ENCODE peak calls at places on chromosomes 2 and 18, in five cellular contexts. One of them, this sample, is unnamed.

GRCh38 chr2:191038241-191038725 is 24.3 kb upstream of the STAT1 start:
- DNase-seq in SHP77: no peak
- DNase-seq in M059J: peak; percentile 79
- DNase-seq in activated naive CD4-positive, alpha-beta T cell: no peak
- DNase-seq in hypothalamus: no peak
- DNase-seq in this sample: peak; percentile 55

GRCh38 chr2:69798466-69798908 is 31.0 kb upstream of the GMCL1 start:
- DNase-seq in hypothalamus: no peak
- DNase-seq in activated naive CD4-positive, alpha-beta T cell: no peak
- DNase-seq in SHP77: no peak
- DNase-seq in M059J: peak; percentile 77
- DNase-seq in this sample: peak; percentile 79

GRCh38 chr2:189512879-189513278 is 67.7 kb downstream of the SLC40A1 start:
- DNase-seq in M059J: no peak
- DNase-seq in SHP77: no peak
- DNase-seq in activated naive CD4-positive, alpha-beta T cell: no peak
- DNase-seq in hypothalamus: no peak
- DNase-seq in this sample: no peak

GRCh38 chr2:107775171-107775570 is 51.5 kb upstream of the RGPD4 start:
- DNase-seq in hypothalamus: no peak
- DNase-seq in SHP77: no peak
- DNase-seq in M059J: peak; percentile 11
- DNase-seq in activated naive CD4-positive, alpha-beta T cell: no peak
- DNase-seq in this sample: no peak

GRCh38 chr18:3605562-3606443 is 155.8 kb downstream of the TGIF1 start:
- DNase-seq in activated naive CD4-positive, alpha-beta T cell: no peak
- DNase-seq in M059J: peak; percentile 74
- DNase-seq in SHP77: no peak
- DNase-seq in hypothalamus: no peak
- DNase-seq in this sample: peak; percentile 59

GRCh38 chr2:15782769-15783294 is 157.5 kb upstream of the MYCN start:
- DNase-seq in M059J: no peak
- DNase-seq in activated naive CD4-positive, alpha-beta T cell: no peak
- DNase-seq in hypothalamus: no peak
- DNase-seq in SHP77: no peak
- DNase-seq in this sample: no peak

GRCh38 chr2:196459539-196459938 is 180.0 kb upstream of the CCDC150 start:
- DNase-seq in SHP77: no peak
- DNase-seq in hypothalamus: no peak
- DNase-seq in activated naive CD4-positive, alpha-beta T cell: no peak
- DNase-seq in M059J: peak; percentile 83
- DNase-seq in this sample: peak; percentile 93

GRCh38 chr2:27408601-27409320 is 630 bp downstream of the PPM1G start:
- DNase-seq in SHP77: no peak
- DNase-seq in activated naive CD4-positive, alpha-beta T cell: no peak
- DNase-seq in M059J: peak; percentile 41
- DNase-seq in hypothalamus: no peak
- DNase-seq in this sample: peak; percentile 25

GRCh38 chr18:23519725-23520124 is 16.4 kb downstream of the RMC1 start:
- DNase-seq in activated naive CD4-positive, alpha-beta T cell: no peak
- DNase-seq in hypothalamus: no peak
- DNase-seq in SHP77: no peak
- DNase-seq in M059J: peak; percentile 18
- DNase-seq in this sample: no peak

GRCh38 chr2:100193334-100193733 is 50.9 kb upstream of the AFF3 start:
- DNase-seq in SHP77: no peak
- DNase-seq in hypothalamus: no peak
- DNase-seq in M059J: no peak
- DNase-seq in activated naive CD4-positive, alpha-beta T cell: no peak
- DNase-seq in this sample: peak; percentile 26

GRCh38 chr2:217947341-217948316 is 55.2 kb downstream of the TNS1 start:
- DNase-seq in activated naive CD4-positive, alpha-beta T cell: no peak
- DNase-seq in M059J: no peak
- DNase-seq in hypothalamus: no peak
- DNase-seq in SHP77: no peak
- DNase-seq in this sample: no peak

GRCh38 chr2:57343391-57344006 is 703.1 kb upstream of the VRK2 start:
- DNase-seq in M059J: peak; percentile 59
- DNase-seq in hypothalamus: no peak
- DNase-seq in SHP77: no peak
- DNase-seq in activated naive CD4-positive, alpha-beta T cell: no peak
- DNase-seq in this sample: no peak

GRCh38 chr2:33134764-33135560 is 188.2 kb downstream of the LTBP1 start:
- DNase-seq in SHP77: no peak
- DNase-seq in activated naive CD4-positive, alpha-beta T cell: no peak
- DNase-seq in hypothalamus: no peak
- DNase-seq in M059J: no peak
- DNase-seq in this sample: peak; percentile 63

GRCh38 chr18:55419939-55420664 is 167.9 kb downstream of the TCF4 start:
- DNase-seq in SHP77: no peak
- DNase-seq in activated naive CD4-positive, alpha-beta T cell: no peak
- DNase-seq in M059J: peak; percentile 72
- DNase-seq in hypothalamus: no peak
- DNase-seq in this sample: peak; percentile 43